ENCODE peak calls at places on chromosomes 13 and 19, in seven cellular contexts. X is caudate nucleus; A is NB4; D is LoVo; U is CD8-positive, alpha-beta T cell; S is foreskin keratinocyte; E is mucosa of gallbladder. Z is an unnamed sample.

GRCh38 chr13:99792079-99792921 is 179.3 kb downstream of the ZIC5 start:
- DNase-seq in X (no peak), A (no peak), D (no peak), U (no peak), S (no peak), E (no peak), Z (no peak)

GRCh38 chr19:14318873-14319272 is 62.4 kb upstream of the ADGRE5 start:
- DNase-seq in X (no peak), A (no peak), D (no peak), U (no peak), S (no peak), E (no peak), Z (no peak)

GRCh38 chr13:111861766-111862366 is 205.1 kb upstream of the SOX1 start:
- DNase-seq in X (no peak), A (peak), D (no peak), U (no peak), S (no peak), E (no peak), Z (no peak)

GRCh38 chr13:97106323-97106722 is 112.0 kb upstream of the OXGR1 start:
- DNase-seq in X (no peak), A (no peak), D (no peak), U (no peak), S (no peak), E (no peak), Z (no peak)

GRCh38 chr19:9306443-9306842 is 3.2 kb downstream of the ZNF699 start:
- DNase-seq in X (no peak), A (no peak), D (no peak), U (no peak), S (peak), E (no peak), Z (no peak)

GRCh38 chr13:29936051-29936813 is 85.8 kb upstream of the UBL3 start:
- DNase-seq in X (no peak), A (peak), D (no peak), U (no peak), S (no peak), E (no peak), Z (no peak)

GRCh38 chr19:21585491-21585890 is 80.1 kb downstream of the ZNF429 start:
- DNase-seq in X (no peak), A (no peak), D (no peak), U (no peak), S (no peak), E (no peak), Z (no peak)

GRCh38 chr13:48158915-48159314 is 64.0 kb upstream of the MED4 start:
- DNase-seq in X (no peak), A (peak), D (no peak), U (no peak), S (no peak), E (peak), Z (no peak)

GRCh38 chr13:103788061-103788652 is 721.9 kb upstream of the SLC10A2 start:
- DNase-seq in X (no peak), A (no peak), D (no peak), U (no peak), S (no peak), E (no peak), Z (no peak)

GRCh38 chr13:43583331-43583730 is 203.4 kb downstream of the ENOX1 start:
- DNase-seq in X (no peak), A (no peak), D (no peak), U (no peak), S (no peak), E (no peak), Z (no peak)

GRCh38 chr13:20721454-20722357 is 18.2 kb downstream of the IL17D start:
- DNase-seq in X (peak), A (no peak), D (peak), U (no peak), S (no peak), E (no peak), Z (no peak)

GRCh38 chr13:24557121-24557520 is 44.5 kb upstream of the PARP4 start:
- DNase-seq in X (no peak), A (no peak), D (no peak), U (no peak), S (no peak), E (no peak), Z (no peak)

GRCh38 chr19:48544856-48545750 is 6.9 kb upstream of the SULT2B1 start:
- DNase-seq in X (no peak), A (no peak), D (no peak), U (no peak), S (no peak), E (no peak), Z (no peak)

GRCh38 chr19:11174336-11174735 is 18.8 kb upstream of the SPC24 start:
- DNase-seq in X (no peak), A (no peak), D (no peak), U (no peak), S (no peak), E (no peak), Z (no peak)

Z was measured in KG1.